ENCODE peak calls at places on chromosomes 12 and 14, in four cellular contexts. M is bronchial epithelial cell, C is GM23338, Z is ascending aorta. T is an unnamed sample.

GRCh38 chr12:82867782-82868505 is 181.2 kb downstream of the TMTC2 start:
- DNase-seq in Z (no peak), M (no peak), C (peak; percentile 41), T (no peak)

GRCh38 chr14:79275367-79275655 is 936.0 kb downstream of the DIO2 start:
- DNase-seq in Z (no peak), M (no peak), C (no peak), T (no peak)

GRCh38 chr12:24838531-24838950 is 110.4 kb downstream of the BCAT1 start:
- DNase-seq in M (no peak), C (no peak), Z (no peak), T (no peak)

GRCh38 chr14:22588419-22589095 is 467 bp downstream of the DAD1 start:
- DNase-seq in M (no peak), C (no peak), Z (no peak), T (no peak)

GRCh38 chr12:39503445-39503844 is 60.5 kb upstream of the KIF21A start:
- DNase-seq in Z (no peak), M (peak; percentile 85), C (peak; percentile 10), T (no peak)

GRCh38 chr14:51104467-51104866 is 9.6 kb upstream of the TRIM9 start:
- DNase-seq in C (no peak), M (no peak), Z (no peak), T (no peak)

GRCh38 chr12:110353211-110353965 is 50.1 kb downstream of the ANAPC7 start:
- DNase-seq in C (no peak), M (no peak), Z (no peak), T (no peak)

GRCh38 chr12:77374687-77375086 is 309.3 kb upstream of the E2F7 start:
- DNase-seq in C (no peak), Z (no peak), M (no peak), T (no peak)

GRCh38 chr12:67147447-67147846 is 121.7 kb upstream of the CAND1 start:
- DNase-seq in C (no peak), M (no peak), Z (no peak), T (no peak)

GRCh38 chr12:34406228-34406995 is 384.1 kb downstream of the ALG10 start:
- DNase-seq in C (no peak), M (no peak), Z (no peak), T (peak; percentile 2)

GRCh38 chr12:105820407-105821140 is 318.2 kb downstream of the NUAK1 start:
- DNase-seq in Z (peak; percentile 41), C (peak; percentile 14), M (peak; percentile 20), T (peak; percentile 16)

GRCh38 chr12:74292351-74293194 is 245.1 kb upstream of the ATXN7L3B start:
- DNase-seq in M (no peak), Z (no peak), C (peak; percentile 43), T (peak; percentile 12)

GRCh38 chr14:76953196-76953945 is 75.1 kb downstream of the IRF2BPL start:
- DNase-seq in C (peak; percentile 43), Z (peak; percentile 43), M (peak; percentile 71), T (peak; percentile 69)

GRCh38 chr14:63874223-63874622 is 21.4 kb downstream of the SYNE2 start:
- DNase-seq in Z (no peak), C (no peak), M (no peak), T (no peak)

GRCh38 chr12:27940756-27941402 is 31.7 kb downstream of the PTHLH start:
- DNase-seq in C (peak; percentile 82), M (peak; percentile 78), Z (peak; percentile 23), T (peak; percentile 68)

GRCh38 chr12:49626169-49626835 is 2.9 kb downstream of the PRPF40B start:
- DNase-seq in Z (no peak), C (no peak), M (peak; percentile 22), T (no peak)

GRCh38 chr12:100141998-100142850 is 450 bp downstream of the BLTP3B start:
- DNase-seq in Z (no peak), M (no peak), C (peak; percentile 72), T (peak; percentile 80)

GRCh38 chr12:51871918-51872688 is 15.8 kb upstream of the ANKRD33 start:
- DNase-seq in Z (no peak), C (no peak), M (no peak), T (peak; percentile 33)

GRCh38 chr14:65866906-65867305 is 454.4 kb downstream of the FUT8 start:
- DNase-seq in Z (no peak), C (no peak), M (no peak), T (no peak)

GRCh38 chr14:65867333-65867732 is 454.8 kb downstream of the FUT8 start:
- DNase-seq in C (no peak), Z (no peak), M (no peak), T (no peak)

GRCh38 chr14:65866422-65866821 is 453.9 kb downstream of the FUT8 start:
- DNase-seq in C (no peak), M (no peak), Z (no peak), T (no peak)

GRCh38 chr14:65864993-65865392 is 452.5 kb downstream of the FUT8 start:
- DNase-seq in C (no peak), Z (no peak), M (no peak), T (no peak)

DNA sequence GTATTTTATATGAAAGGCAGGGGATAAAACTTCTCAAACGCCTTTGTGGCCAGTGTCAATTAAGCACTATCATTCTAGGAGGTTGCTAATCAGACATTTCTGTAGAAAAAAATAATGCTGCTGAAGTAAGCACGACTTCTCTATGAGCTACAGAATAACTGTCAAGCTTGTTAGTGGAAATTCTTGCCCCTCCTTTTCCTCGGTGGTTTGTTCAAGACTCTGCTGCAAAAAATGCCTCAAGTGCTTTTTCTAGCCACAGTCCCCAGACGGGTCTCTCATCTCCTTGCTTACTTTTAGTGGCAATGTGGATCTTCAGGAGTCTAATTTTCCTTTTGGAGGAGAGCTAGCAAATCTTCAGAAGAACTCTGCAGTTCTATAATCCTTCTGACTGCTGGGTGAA is 452.0 kb downstream of the FUT8 start:
- DNase-seq in C (no peak), Z (no peak), M (no peak), T (no peak)
- H3K4me3 ChIP-seq in C (no peak overlapping the region), Z (no peak overlapping the region), M (no peak overlapping the region), T (no peak overlapping the region)

GRCh38 chr12:111469406-111469805 is 63.7 kb downstream of the SH2B3 start:
- DNase-seq in C (no peak), Z (no peak), M (no peak), T (no peak)
- H3K36me3 ChIP-seq in C (peaks cover 18% of the 10 kb centered on the region), Z (peaks cover 17% of the 10 kb centered on the region), M (peaks cover 7% of the 10 kb centered on the region), T (peaks cover 7% of the 10 kb centered on the region)

GRCh38 chr12:7089196-7089871 is 2.9 kb downstream of the C1R start:
- DNase-seq in Z (no peak), M (no peak), C (no peak), T (no peak)

GRCh38 chr12:7091660-7092228 is 501 bp downstream of the C1R start:
- DNase-seq in C (peak; percentile 7), Z (no peak), M (no peak), T (peak; percentile 44)

GRCh38 chr12:7092229-7092985 is at the start of gene C1R:
- DNase-seq in M (peak; percentile 52), Z (peak; percentile 48), C (peak; percentile 84), T (peak; percentile 85)

GRCh38 chr12:7091171-7091570 is 1.1 kb downstream of the C1R start:
- DNase-seq in C (no peak), Z (no peak), M (no peak), T (no peak)

GRCh38 chr12:7090222-7090998 is 1.8 kb downstream of the C1R start:
- DNase-seq in Z (no peak), C (peak; percentile 76), M (peak; percentile 38), T (peak; percentile 75)
- H3K27me3 ChIP-seq in Z (no peaks in the 10 kb centered on the region), C (no peaks in the 10 kb centered on the region), M (peaks cover 4% of the 10 kb centered on the region), T (peaks cover 2% of the 10 kb centered on the region)

DNA sequence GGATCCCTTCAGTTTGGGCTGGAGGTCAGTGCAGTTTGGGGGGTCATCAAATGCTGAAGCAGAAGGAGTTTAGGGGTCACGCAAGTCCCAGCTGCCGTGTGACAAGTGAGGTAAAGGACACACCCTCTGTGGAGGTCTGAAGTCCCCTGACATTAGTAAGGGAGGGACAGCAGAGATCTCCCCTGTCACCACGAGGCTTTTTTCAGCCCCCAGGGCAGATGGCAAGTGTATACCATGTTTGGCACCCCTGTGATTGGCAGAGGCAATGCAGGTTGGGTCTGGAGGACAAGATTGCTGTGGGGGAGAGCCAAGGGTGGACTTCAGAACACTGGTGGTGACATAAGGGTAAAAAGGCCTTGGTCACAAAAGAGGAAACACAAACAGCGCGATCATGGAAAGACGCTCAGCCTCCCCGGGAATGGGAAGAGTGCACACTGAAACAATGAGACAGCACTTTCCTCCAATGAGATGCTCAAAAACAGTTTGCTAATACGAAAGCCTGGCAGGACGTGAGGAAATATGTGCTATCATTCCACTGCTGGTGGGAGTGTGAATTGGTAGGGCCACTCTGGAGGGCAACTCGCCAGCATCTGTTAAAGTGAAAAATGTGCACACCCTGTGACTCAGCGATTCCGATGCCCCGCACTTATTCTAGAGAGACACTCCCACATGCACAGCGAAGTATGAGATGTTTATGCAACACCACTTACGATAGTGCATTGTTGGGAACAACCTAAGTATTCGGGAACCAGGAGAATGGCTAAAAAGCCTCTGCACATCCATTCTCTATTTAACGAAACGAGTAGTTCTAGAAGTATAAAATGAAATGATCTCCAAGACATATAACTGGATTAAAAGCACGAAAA is 14.4 kb upstream of the CD27 start:
- DNase-seq in Z (peak; percentile 46), C (no peak), M (peak; percentile 91), T (no peak)
- H3K4me3 ChIP-seq in Z (peak overlapping the region; percentile 55), C (no peak overlapping the region), M (no peak overlapping the region), T (no peak overlapping the region)

DNA sequence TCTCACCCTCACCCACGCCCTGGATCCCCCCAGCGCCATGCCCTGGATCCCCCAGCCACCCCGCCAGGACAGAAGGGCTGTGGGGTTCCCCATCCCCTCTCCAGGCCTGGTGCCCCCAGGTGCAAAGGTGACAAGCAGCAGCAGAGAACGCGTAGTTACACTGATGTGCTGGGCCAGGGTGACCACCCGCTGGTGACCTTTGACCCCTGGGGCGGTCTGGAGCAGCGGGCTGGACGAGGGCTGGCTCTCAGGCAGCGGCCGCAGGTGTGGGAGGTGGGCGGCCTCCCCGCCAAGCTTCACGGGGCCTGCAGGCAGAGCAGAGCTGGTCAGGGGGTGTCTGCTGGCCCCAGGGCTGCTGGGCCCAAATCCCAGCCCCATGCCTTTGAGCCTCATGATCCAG is 40.1 kb downstream of the RFLNA start:
- DNase-seq in M (no peak), Z (no peak), C (no peak), T (no peak)
- H3K36me3 ChIP-seq in M (peaks cover 34% of the 10 kb centered on the region), Z (peaks cover 84% of the 10 kb centered on the region), C (peaks cover 6% of the 10 kb centered on the region), T (peaks cover 24% of the 10 kb centered on the region)

DNA sequence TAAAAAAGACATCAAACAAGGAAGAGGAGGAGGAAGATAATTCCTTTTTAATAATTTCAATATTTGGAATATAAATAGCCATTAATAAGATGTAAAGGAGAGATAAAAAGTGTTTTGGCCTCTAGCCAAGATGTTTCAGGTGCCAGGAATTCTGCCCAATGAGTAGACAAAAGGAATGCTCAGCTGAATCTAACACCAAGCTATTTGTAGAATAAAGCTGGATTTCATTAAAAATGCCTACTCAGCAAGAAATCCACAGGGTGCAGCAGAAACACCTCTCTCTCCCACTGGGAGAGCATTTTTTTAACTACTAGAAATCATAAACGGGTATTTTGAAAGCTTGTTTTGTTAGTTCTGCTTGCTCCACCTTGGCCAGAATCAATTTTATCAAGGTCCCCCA is 4.1 kb upstream of the STAB2 start:
- DNase-seq in Z (no peak), C (no peak), M (peak; percentile 66), T (no peak)
- H3K27me3 ChIP-seq in Z (no peaks in the 10 kb centered on the region), C (no peaks in the 10 kb centered on the region), M (no peaks in the 10 kb centered on the region), T (no peaks in the 10 kb centered on the region)

DNA sequence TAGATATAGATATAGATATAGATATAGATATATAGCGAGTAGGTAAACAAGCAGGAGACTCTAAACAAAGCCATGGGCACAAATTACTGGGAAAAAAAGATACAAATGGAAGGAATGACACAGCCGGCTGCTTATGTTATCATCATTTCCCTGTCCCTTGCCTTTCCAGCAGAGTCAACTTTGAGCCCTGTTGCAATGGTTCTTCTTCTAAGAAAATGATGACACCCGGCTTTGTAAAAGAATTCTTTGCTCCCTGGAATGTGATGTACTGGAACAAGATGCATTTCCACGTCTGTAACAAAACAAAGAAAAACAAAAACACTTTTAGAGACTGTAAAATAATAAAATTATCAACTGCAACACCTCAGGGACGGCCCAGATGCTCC is 1121.4 kb upstream of the TMEM132C start:
- DNase-seq in M (no peak), Z (no peak), C (no peak), T (no peak)
- H3K4me3 ChIP-seq in M (peak overlapping the region; percentile 48), Z (peak overlapping the region; percentile 63), C (peak overlapping the region; percentile 51), T (no peak overlapping the region)

GRCh38 chr12:111446044-111446581 is 40.4 kb downstream of the SH2B3 start:
- DNase-seq in M (no peak), Z (no peak), C (peak; percentile 63), T (peak; percentile 69)
- H3K36me3 ChIP-seq in M (peaks cover 10% of the 10 kb centered on the region), Z (peaks cover 46% of the 10 kb centered on the region), C (peaks cover 19% of the 10 kb centered on the region), T (peaks cover 35% of the 10 kb centered on the region)

T was measured in H7.